ENCODE peak calls at places on chromosome 2, in six cellular contexts. U is non-pigmented ciliary epithelial cell, I is fibroblast of lung, B is GOT3, C is retina, Q is foreskin fibroblast. A is an unnamed sample.

GRCh38 chr2:201965550-201965949 is 68.1 kb upstream of the FZD7 start:
- DNase-seq in Q (no peak), B (no peak), U (no peak), I (no peak), C (no peak), A (no peak)

GRCh38 chr2:189799531-189799930 is 15.3 kb downstream of the PMS1 start:
- DNase-seq in B (peak; percentile 91), Q (peak; percentile 77), I (peak; percentile 84), U (no peak), C (no peak), A (no peak)

GRCh38 chr2:196233808-196234501 is 62.6 kb upstream of the STK17B start:
- DNase-seq in U (no peak), C (no peak), Q (no peak), I (no peak), B (no peak), A (no peak)

GRCh38 chr2:179884193-179884592 is 22.8 kb upstream of the ZNF385B start:
- DNase-seq in C (peak; percentile 28), B (no peak), U (no peak), I (no peak), Q (no peak), A (no peak)

GRCh38 chr2:213669657-213670056 is 385.4 kb downstream of the SPAG16 start:
- DNase-seq in I (no peak), Q (no peak), U (no peak), C (no peak), B (no peak), A (no peak)

GRCh38 chr2:217016829-217017228 is 157.0 kb upstream of the TNP1 start:
- DNase-seq in I (no peak), C (no peak), Q (no peak), U (no peak), B (no peak), A (no peak)

GRCh38 chr2:219178377-219179175 is 501 bp downstream of the RETREG2 start:
- DNase-seq in U (no peak), B (no peak), I (peak; percentile 28), C (peak; percentile 65), Q (no peak), A (no peak)

GRCh38 chr2:73823916-73824523 is 4.7 kb upstream of the STAMBP start:
- DNase-seq in U (peak; percentile 77), B (no peak), C (peak; percentile 36), Q (peak; percentile 72), I (peak; percentile 79), A (peak; percentile 75)

GRCh38 chr2:232486558-232487384 is 863 bp downstream of the ECEL1 start:
- DNase-seq in Q (no peak), C (peak; percentile 67), I (no peak), B (no peak), U (no peak), A (no peak)

GRCh38 chr2:12498703-12499102 is 218.0 kb upstream of the TRIB2 start:
- DNase-seq in U (no peak), B (no peak), C (no peak), I (peak; percentile 59), Q (peak; percentile 78), A (no peak)

GRCh38 chr2:157246212-157247067 is 11.1 kb upstream of the GALNT5 start:
- DNase-seq in U (peak; percentile 78), Q (peak; percentile 68), I (peak; percentile 96), C (peak; percentile 37), B (no peak), A (no peak)

GRCh38 chr2:160474319-160474645 is 19.3 kb downstream of the RBMS1 start:
- DNase-seq in Q (no peak), I (no peak), B (no peak), C (no peak), U (no peak), A (no peak)

GRCh38 chr2:134362152-134362653 is 108.3 kb downstream of the MGAT5 start:
- DNase-seq in I (no peak), Q (no peak), B (no peak), C (no peak), U (no peak), A (no peak)

GRCh38 chr2:232420463-232421188 is 14.0 kb downstream of the ALPG start:
- DNase-seq in C (peak; percentile 73), Q (no peak), B (no peak), I (peak; percentile 11), U (no peak), A (no peak)

GRCh38 chr2:100017633-100018032 is 124.8 kb downstream of the AFF3 start:
- DNase-seq in U (no peak), B (no peak), I (peak; percentile 74), C (no peak), Q (no peak), A (no peak)

GRCh38 chr2:101559576-101559975 is 84.7 kb upstream of the RFX8 start:
- DNase-seq in I (peak; percentile 33), U (no peak), Q (no peak), B (no peak), C (no peak), A (peak; percentile 75)

GRCh38 chr2:71244302-71244660 is 17.4 kb upstream of the PAIP2B start:
- DNase-seq in C (no peak), B (no peak), I (peak; percentile 1), U (no peak), Q (no peak), A (no peak)

GRCh38 chr2:74502147-74502719 is 2.8 kb upstream of the LBX2 start:
- DNase-seq in C (peak; percentile 54), Q (no peak), I (no peak), U (no peak), B (no peak), A (no peak)

GRCh38 chr2:54535599-54536195 is 79.6 kb downstream of the SPTBN1 start:
- DNase-seq in I (no peak), C (no peak), B (no peak), Q (no peak), U (no peak), A (no peak)

A was measured in glomerular endothelial cell.